ENCODE peak calls at places on chromosome 5, in seven cellular contexts. H, X, L, F, J, T and S are unnamed samples.

GRCh38 chr5:37724395-37725125 is 115.3 kb downstream of the GDNF start:
- DNase-seq in F (no peak), X (peak; percentile 54), L (no peak), H (no peak), J (no peak), T (no peak), S (peak; percentile 69)

GRCh38 chr5:43428034-43428712 is 16.0 kb upstream of the CCL28 start:
- DNase-seq in H (no peak), X (peak; percentile 43), L (peak; percentile 72), J (peak; percentile 42), F (no peak), T (no peak), S (peak; percentile 18)

GRCh38 chr5:108141676-108142075 is 240.2 kb downstream of the FBXL17 start:
- DNase-seq in L (no peak), J (no peak), X (no peak), T (no peak), H (no peak), F (peak; percentile 4), S (no peak)

GRCh38 chr5:144247131-144247530 is 76.5 kb downstream of the KCTD16 start:
- DNase-seq in X (no peak), F (no peak), J (peak; percentile 1), L (no peak), T (no peak), H (no peak), S (no peak)

GRCh38 chr5:122844136-122844915 is 1.1 kb upstream of the SNX24 start:
- DNase-seq in T (peak; percentile 48), J (peak; percentile 38), H (no peak), X (no peak), L (no peak), F (peak; percentile 10), S (peak; percentile 40)

GRCh38 chr5:56323505-56323904 is 90.4 kb upstream of the ANKRD55 start:
- DNase-seq in F (no peak), X (peak; percentile 79), L (peak; percentile 44), J (peak; percentile 78), H (no peak), T (no peak), S (peak; percentile 76)

GRCh38 chr5:43947870-43948269 is 344.9 kb downstream of the NNT start:
- DNase-seq in F (no peak), T (no peak), H (no peak), J (peak; percentile 8), L (no peak), X (peak; percentile 1), S (peak; percentile 5)

GRCh38 chr5:66285343-66285942 is 141.3 kb downstream of the SREK1 start:
- DNase-seq in T (no peak), F (peak; percentile 5), X (no peak), L (no peak), H (no peak), J (no peak), S (no peak)

GRCh38 chr5:141889282-141889871 is 11.2 kb upstream of the PCDH1 start:
- DNase-seq in F (peak; percentile 18), T (no peak), H (no peak), L (peak; percentile 31), J (no peak), X (peak; percentile 37), S (no peak)

GRCh38 chr5:168022761-168023160 is 268.7 kb upstream of the WWC1 start:
- DNase-seq in T (no peak), F (no peak), L (no peak), H (no peak), X (no peak), J (no peak), S (no peak)
- H3K4me3 ChIP-seq in T (no peak overlapping the region), F (no peak overlapping the region), L (no peak overlapping the region), H (no peak overlapping the region), X (no peak overlapping the region), J (no peak overlapping the region), S (no peak overlapping the region)

DNA sequence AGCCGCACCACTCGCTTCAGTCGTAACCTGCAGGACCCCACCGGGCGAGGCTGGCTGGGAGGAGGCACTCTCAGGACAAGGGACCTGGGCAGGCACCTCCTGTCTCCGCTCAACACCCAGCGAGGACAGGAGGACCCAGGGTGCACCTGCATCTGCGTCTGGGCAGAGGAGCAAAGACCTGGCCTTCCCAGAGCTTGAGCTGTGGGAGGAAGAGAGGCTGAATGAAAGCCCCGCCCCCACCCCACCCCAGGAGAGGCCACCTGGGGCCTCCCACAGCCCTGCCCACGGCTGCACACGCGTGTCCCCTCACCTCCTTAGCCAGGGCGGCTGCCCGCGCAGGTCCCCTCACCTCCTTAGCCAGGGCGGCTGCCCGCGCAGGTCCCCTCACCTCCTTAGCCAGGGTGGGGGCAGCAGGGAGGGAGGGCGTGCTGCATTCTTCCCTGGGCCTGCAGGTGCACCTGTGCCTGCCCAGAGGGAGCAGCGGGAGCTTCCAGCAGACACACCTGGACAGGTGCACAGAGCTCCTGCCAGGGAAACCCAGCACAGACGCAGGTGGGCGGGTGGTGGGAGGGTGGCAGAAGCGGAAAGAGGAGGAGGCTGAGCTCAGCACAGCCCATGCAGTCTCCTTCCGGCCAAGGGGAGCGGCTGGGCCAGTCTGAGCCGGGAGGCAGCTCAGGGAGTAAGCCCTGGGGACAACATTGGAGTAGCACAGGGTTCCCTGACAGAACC is 18.5 kb upstream of the SLC12A7 start:
- DNase-seq in T (no peak), H (no peak), L (no peak), F (no peak), J (no peak), X (no peak), S (no peak)
- TF ChIP-seq CTCF in T (no peak), H (no peak), L (no peak), F (no peak), J (no peak), X (no peak), S (no peak)

GRCh38 chr5:1637639-1638481 is 114.1 kb upstream of the LPCAT1 start:
- DNase-seq in T (no peak), J (no peak), X (no peak), L (no peak), F (no peak), H (peak; percentile 67), S (no peak)

GRCh38 chr5:1634337-1634661 is 110.5 kb upstream of the LPCAT1 start:
- DNase-seq in T (no peak), X (no peak), H (no peak), L (no peak), F (no peak), J (no peak), S (no peak)

GRCh38 chr5:1639757-1640156 is 116.0 kb upstream of the LPCAT1 start:
- DNase-seq in J (no peak), L (no peak), X (no peak), T (no peak), F (no peak), H (no peak), S (no peak)

GRCh38 chr5:1638658-1639400 is 115.1 kb upstream of the LPCAT1 start:
- DNase-seq in F (no peak), L (no peak), J (no peak), X (no peak), H (no peak), T (no peak), S (no peak)

GRCh38 chr5:1636981-1637638 is 113.3 kb upstream of the LPCAT1 start:
- DNase-seq in T (no peak), H (no peak), X (no peak), F (no peak), J (no peak), L (no peak), S (no peak)
- H3K4me3 ChIP-seq in T (no peak overlapping the region), H (no peak overlapping the region), X (no peak overlapping the region), F (no peak overlapping the region), J (no peak overlapping the region), L (no peak overlapping the region), S (no peak overlapping the region)

GRCh38 chr5:73558950-73559349 is 6.5 kb downstream of the ANKRA2 start:
- DNase-seq in J (no peak), H (no peak), F (no peak), T (no peak), L (peak; percentile 51), X (no peak), S (no peak)
- TF ChIP-seq CTCF in J (no peak), H (no peak), F (no peak), T (no peak), L (peak; percentile 24), X (no peak), S (no peak)